ENCODE peak calls at places on chromosome 9, in four cellular contexts. L is CD8-positive, alpha-beta T cell; A is stimulated activated CD8-positive, alpha-beta memory T cell treated with anti-CD3 and anti-CD28 coated beads, Interleukin-15, amount 100 ng/mL, for 4 hours; W is T-helper 9 cell. V is an unnamed sample.

GRCh38 chr9:114733814-114734213 is 51.8 kb upstream of the TEX48 start:
- DNase-seq in L (no peak), A (no peak), W (no peak), V (no peak)

GRCh38 chr9:14393382-14393781 is 79.4 kb upstream of the NFIB start:
- DNase-seq in L (no peak), A (no peak), W (no peak), V (no peak)

GRCh38 chr9:38432922-38433510 is 8.8 kb upstream of the IGFBPL1 start:
- DNase-seq in L (no peak), A (no peak), W (no peak), V (no peak)

GRCh38 chr9:123395276-123396006 is 39.4 kb downstream of the CRB2 start:
- DNase-seq in L (no peak), A (no peak), W (no peak), V (no peak)

GRCh38 chr9:85117831-85118230 is 448.3 kb downstream of the NTRK2 start:
- DNase-seq in L (no peak), A (no peak), W (no peak), V (no peak)

GRCh38 chr9:100426194-100426531 is 780 bp upstream of the MSANTD3 start:
- DNase-seq in L (no peak), A (no peak), W (no peak), V (no peak)

GRCh38 chr9:134619983-134620612 is 21.5 kb upstream of the COL5A1 start:
- DNase-seq in L (no peak), A (no peak), W (no peak), V (no peak)

GRCh38 chr9:15959663-15960062 is 406.8 kb downstream of the CCDC171 start:
- DNase-seq in L (no peak), A (no peak), W (no peak), V (no peak)

GRCh38 chr9:18689166-18689565 is 215.2 kb downstream of the ADAMTSL1 start:
- DNase-seq in L (no peak), A (no peak), W (no peak), V (no peak)

V was measured in central memory CD4-positive, alpha-beta T cell.